ENCODE peak calls at places on chromosomes 6 and 20, in eight cellular contexts. C is stimulated activated CD4-positive, alpha-beta T cell treated with anti-CD3 and anti-CD28 coated beads, Interleukin-12 subunit alpha, Interleukin-12 subunit beta, amount 100 ng/mL, for 4 hours; Y is left cardiac atrium; U is ELF-1; J is T-helper 17 cell; B is mucosa of descending colon; D is ureter; M is NB4. P is an unnamed sample.

GRCh38 chr6:4491501-4492260 is 284.5 kb upstream of the CDYL start:
- DNase-seq in M (peak; percentile 6), C (no peak), B (no peak), J (no peak), D (no peak), U (no peak), Y (no peak), P (no peak)

GRCh38 chr20:6100261-6100660 is 22.6 kb downstream of the FERMT1 start:
- DNase-seq in U (no peak), D (no peak), C (no peak), J (no peak), M (peak; percentile 33), Y (no peak), B (no peak), P (no peak)

GRCh38 chr6:44339763-44340625 is 2.5 kb upstream of the SPATS1 start:
- DNase-seq in B (no peak), Y (no peak), D (no peak), C (no peak), M (no peak), J (no peak), U (no peak), P (no peak)

GRCh38 chr6:134060491-134061106 is 8.2 kb upstream of the SLC2A12 start:
- DNase-seq in J (no peak), M (no peak), Y (no peak), D (no peak), U (peak; percentile 70), B (no peak), C (no peak), P (peak; percentile 39)

GRCh38 chr20:40359127-40359892 is 329.7 kb downstream of the MAFB start:
- DNase-seq in B (no peak), U (no peak), C (no peak), M (peak; percentile 44), D (no peak), Y (no peak), J (no peak), P (no peak)

GRCh38 chr6:29828471-29828797 is 809 bp downstream of the HLA-G start:
- DNase-seq in U (no peak), M (no peak), C (peak; percentile 30), D (no peak), Y (peak; percentile 39), B (no peak), J (peak; percentile 34), P (peak; percentile 75)

GRCh38 chr6:6752129-6752528 is 163.6 kb downstream of the LY86 start:
- DNase-seq in U (peak; percentile 57), D (no peak), J (no peak), B (peak; percentile 51), C (no peak), Y (no peak), M (no peak), P (no peak)

GRCh38 chr6:1605822-1606532 is 3.7 kb upstream of the FOXC1 start:
- DNase-seq in M (peak; percentile 81), J (no peak), D (no peak), U (peak; percentile 42), B (no peak), Y (no peak), C (no peak), P (no peak)

GRCh38 chr6:137808191-137808590 is 58.9 kb upstream of the TNFAIP3 start:
- DNase-seq in M (no peak), B (no peak), D (no peak), C (no peak), U (no peak), Y (no peak), J (no peak), P (no peak)

GRCh38 chr20:36386236-36386635 is 80.1 kb downstream of the DLGAP4 start:
- DNase-seq in Y (no peak), U (no peak), B (no peak), D (no peak), C (no peak), J (no peak), M (no peak), P (no peak)

GRCh38 chr6:131946992-131947955 is 3.9 kb downstream of the CCN2 start:
- DNase-seq in B (no peak), U (no peak), Y (no peak), D (no peak), M (no peak), C (no peak), J (no peak), P (no peak)

GRCh38 chr6:158231551-158232444 is 63.6 kb downstream of the GTF2H5 start:
- DNase-seq in D (peak; percentile 66), Y (peak; percentile 78), B (peak; percentile 86), M (peak; percentile 79), J (peak; percentile 74), C (peak; percentile 73), U (peak; percentile 70), P (peak; percentile 69)

GRCh38 chr6:18978330-18979128 is 591.4 kb downstream of the RNF144B start:
- DNase-seq in J (no peak), Y (peak; percentile 21), M (no peak), B (no peak), U (no peak), D (no peak), C (no peak), P (no peak)

GRCh38 chr6:10678456-10678855 is 16.0 kb downstream of the C6orf52 start:
- DNase-seq in D (no peak), J (no peak), C (no peak), U (no peak), Y (no peak), B (no peak), M (no peak), P (no peak)

GRCh38 chr20:32792316-32792715 is 27.4 kb upstream of the MAPRE1 start:
- DNase-seq in U (no peak), M (peak; percentile 87), D (no peak), C (no peak), Y (no peak), J (peak; percentile 33), B (no peak), P (no peak)

GRCh38 chr6:155444120-155444917 is 11.3 kb downstream of the NOX3 start:
- DNase-seq in J (no peak), D (no peak), B (no peak), U (no peak), Y (no peak), M (no peak), C (no peak), P (no peak)

GRCh38 chr20:40641809-40642208 is 47.2 kb downstream of the MAFB start:
- DNase-seq in Y (no peak), J (no peak), M (no peak), B (no peak), C (no peak), D (no peak), U (no peak), P (no peak)

GRCh38 chr20:1912056-1912455 is 16.8 kb downstream of the SIRPA start:
- DNase-seq in C (no peak), U (no peak), M (no peak), D (no peak), B (no peak), J (no peak), Y (peak; percentile 65), P (no peak)

GRCh38 chr6:34231566-34232336 is 4.9 kb upstream of the HMGA1 start:
- DNase-seq in B (no peak), D (no peak), J (no peak), C (no peak), M (no peak), Y (no peak), U (no peak), P (no peak)

GRCh38 chr6:13493147-13493546 is 5.7 kb upstream of the GFOD1 start:
- DNase-seq in B (no peak), D (no peak), J (no peak), Y (no peak), C (no peak), M (no peak), U (no peak), P (no peak)

GRCh38 chr6:6919173-6919572 is 188.6 kb upstream of the RREB1 start:
- DNase-seq in B (no peak), U (no peak), Y (no peak), J (no peak), C (no peak), M (no peak), D (no peak), P (no peak)